ENCODE peak calls at places on chromosome 5, in ten cellular contexts. U is GM03348; X is SK-MEL-5; E is bronchial epithelial cell; B is foreskin fibroblast; K is B cell; N is LoVo; L is stimulated activated CD4-positive, alpha-beta T cell treated with anti-CD3 and anti-CD28 coated beads, Interleukin-15, amount 100 ng/mL, for 24 hours; Q is DND-41; W is DMS153. O is an unnamed sample.

GRCh38 chr5:80181618-80182211 is 74.1 kb downstream of the SERINC5 start:
- DNase-seq in U (no peak), X (peak; percentile 62), E (peak; percentile 83), B (no peak), K (peak; percentile 30), N (peak; percentile 96), L (peak; percentile 48), Q (peak; percentile 91), W (peak; percentile 73), O (peak; percentile 90)

GRCh38 chr5:134148986-134149539 is 27.7 kb downstream of the SKP1 start:
- DNase-seq in U (no peak), X (no peak), E (no peak), B (no peak), K (no peak), N (no peak), L (no peak), Q (no peak), W (no peak), O (no peak)

GRCh38 chr5:39219433-39219832 is at the start of gene FYB1:
- DNase-seq in U (peak; percentile 43), X (peak; percentile 98), E (peak; percentile 85), B (peak; percentile 50), K (no peak), N (no peak), L (no peak), Q (no peak), W (no peak), O (peak; percentile 54)

GRCh38 chr5:169742773-169743296 is 105.8 kb downstream of the DOCK2 start:
- DNase-seq in U (peak; percentile 37), X (no peak), E (peak; percentile 73), B (peak; percentile 86), K (no peak), N (no peak), L (no peak), Q (no peak), W (no peak), O (no peak)

GRCh38 chr5:20678814-20679298 is 690.9 kb upstream of the CDH18 start:
- DNase-seq in U (peak; percentile 74), X (peak; percentile 87), E (peak; percentile 99), B (no peak), K (no peak), N (peak; percentile 55), L (no peak), Q (no peak), W (no peak), O (no peak)

GRCh38 chr5:130514984-130515690 is 610.9 kb downstream of the CHSY3 start:
- DNase-seq in U (no peak), X (peak; percentile 58), E (peak; percentile 94), B (peak; percentile 11), K (no peak), N (peak; percentile 76), L (no peak), Q (no peak), W (no peak), O (no peak)

GRCh38 chr5:126360467-126360866 is 62.7 kb upstream of the GRAMD2B start:
- DNase-seq in U (no peak), X (no peak), E (peak; percentile 88), B (no peak), K (no peak), N (no peak), L (no peak), Q (no peak), W (no peak), O (no peak)

GRCh38 chr5:35095366-35095765 is 47.6 kb upstream of the AGXT2 start:
- DNase-seq in U (no peak), X (no peak), E (no peak), B (no peak), K (no peak), N (no peak), L (no peak), Q (no peak), W (no peak), O (no peak)

GRCh38 chr5:61617995-61618525 is 286.0 kb downstream of the ZSWIM6 start:
- DNase-seq in U (no peak), X (peak; percentile 43), E (peak; percentile 70), B (no peak), K (no peak), N (no peak), L (no peak), Q (no peak), W (no peak), O (no peak)

GRCh38 chr5:79876510-79876909 is 114.6 kb downstream of the MTX3 start:
- DNase-seq in U (no peak), X (no peak), E (no peak), B (no peak), K (no peak), N (no peak), L (no peak), Q (no peak), W (no peak), O (no peak)

GRCh38 chr5:33148076-33148501 is 292.7 kb upstream of the TARS1 start:
- DNase-seq in U (peak; percentile 88), X (no peak), E (peak; percentile 86), B (peak; percentile 82), K (no peak), N (no peak), L (no peak), Q (no peak), W (no peak), O (no peak)

GRCh38 chr5:35438288-35438687 is 179.4 kb upstream of the SPEF2 start:
- DNase-seq in U (no peak), X (no peak), E (no peak), B (no peak), K (no peak), N (no peak), L (no peak), Q (no peak), W (no peak), O (no peak)

GRCh38 chr5:108681079-108681921 is 66.4 kb upstream of the FER start:
- DNase-seq in U (peak; percentile 80), X (peak; percentile 79), E (peak; percentile 69), B (peak; percentile 48), K (peak; percentile 70), N (peak; percentile 73), L (no peak), Q (peak; percentile 48), W (peak; percentile 31), O (peak; percentile 57)

GRCh38 chr5:126263567-126264173 is 159.5 kb upstream of the GRAMD2B start:
- DNase-seq in U (no peak), X (no peak), E (no peak), B (no peak), K (no peak), N (no peak), L (no peak), Q (no peak), W (no peak), O (no peak)

GRCh38 chr5:111747336-111747735 is 9.7 kb downstream of the NREP start:
- DNase-seq in U (no peak), X (no peak), E (peak; percentile 55), B (peak; percentile 73), K (no peak), N (no peak), L (no peak), Q (no peak), W (no peak), O (no peak)

GRCh38 chr5:156715287-156715686 is 134.8 kb upstream of the PPP1R2B start:
- DNase-seq in U (peak; percentile 13), X (peak; percentile 4), E (no peak), B (no peak), K (no peak), N (no peak), L (no peak), Q (no peak), W (no peak), O (no peak)

GRCh38 chr5:141877478-141878185 is 578 bp downstream of the PCDH1 start:
- DNase-seq in U (no peak), X (no peak), E (no peak), B (no peak), K (peak; percentile 43), N (peak; percentile 35), L (peak; percentile 39), Q (no peak), W (no peak), O (peak; percentile 54)

GRCh38 chr5:171419663-171420428 is 399 bp downstream of the FGF18 start:
- DNase-seq in U (peak; percentile 67), X (no peak), E (no peak), B (peak; percentile 22), K (peak; percentile 41), N (no peak), L (peak; percentile 54), Q (peak; percentile 32), W (no peak), O (peak; percentile 65)

GRCh38 chr5:152514827-152515397 is 109.8 kb upstream of the NMUR2 start:
- DNase-seq in U (peak; percentile 52), X (peak; percentile 52), E (peak; percentile 39), B (peak; percentile 2), K (peak; percentile 4), N (peak; percentile 22), L (no peak), Q (no peak), W (no peak), O (peak; percentile 36)

GRCh38 chr5:61943718-61944117 is 362.3 kb upstream of the KIF2A start:
- DNase-seq in U (no peak), X (no peak), E (no peak), B (no peak), K (no peak), N (no peak), L (no peak), Q (no peak), W (no peak), O (no peak)

GRCh38 chr5:142597546-142598337 is 88.1 kb downstream of the FGF1 start:
- DNase-seq in U (peak; percentile 71), X (peak; percentile 80), E (peak; percentile 91), B (peak; percentile 89), K (no peak), N (peak; percentile 68), L (peak; percentile 50), Q (no peak), W (peak; percentile 11), O (peak; percentile 60)

GRCh38 chr5:171521679-171522078 is 102.2 kb downstream of the FGF18 start:
- DNase-seq in U (no peak), X (no peak), E (no peak), B (no peak), K (no peak), N (no peak), L (no peak), Q (no peak), W (no peak), O (no peak)

GRCh38 chr5:45639038-45639437 is 57.1 kb downstream of the HCN1 start:
- DNase-seq in U (peak; percentile 15), X (peak; percentile 49), E (no peak), B (no peak), K (no peak), N (no peak), L (no peak), Q (no peak), W (no peak), O (no peak)

GRCh38 chr5:58064799-58065198 is 395.1 kb downstream of the PLK2 start:
- DNase-seq in U (peak; percentile 43), X (no peak), E (no peak), B (peak; percentile 38), K (no peak), N (no peak), L (no peak), Q (no peak), W (no peak), O (no peak)

GRCh38 chr5:5658226-5658625 is 235.7 kb downstream of the ICE1 start:
- DNase-seq in U (peak; percentile 42), X (no peak), E (peak; percentile 27), B (no peak), K (no peak), N (peak; percentile 39), L (no peak), Q (no peak), W (no peak), O (no peak)

GRCh38 chr5:158928405-158928804 is 171.3 kb downstream of the EBF1 start:
- DNase-seq in U (no peak), X (no peak), E (no peak), B (no peak), K (no peak), N (no peak), L (no peak), Q (no peak), W (peak; percentile 18), O (no peak)

GRCh38 chr5:119470851-119471451 is 18.7 kb downstream of the HSD17B4 start:
- DNase-seq in U (peak; percentile 43), X (peak; percentile 50), E (peak; percentile 39), B (peak; percentile 15), K (peak; percentile 41), N (peak; percentile 29), L (peak; percentile 14), Q (peak; percentile 47), W (no peak), O (peak; percentile 41)

GRCh38 chr5:146072595-146072994 is 32.8 kb downstream of the PLAC8L1 start:
- DNase-seq in U (no peak), X (no peak), E (peak; percentile 47), B (no peak), K (no peak), N (no peak), L (no peak), Q (no peak), W (no peak), O (no peak)

O was measured in Calu3.